ENCODE peak calls at places on chromosomes 1 and 21, in four cellular contexts. N is small intestine, A is upper lobe of right lung, Z is aorta. V is an unnamed sample.

GRCh38 chr1:240338837-240339236 is 247.2 kb downstream of the FMN2 start:
- DNase-seq in Z (no peak), A (no peak), N (no peak), V (no peak)

GRCh38 chr1:35564884-35565741 is 7.5 kb downstream of the NCDN start:
- DNase-seq in Z (no peak), N (no peak), A (peak; percentile 53), V (no peak)

GRCh38 chr1:47942238-47942629 is 55.0 kb downstream of the TRABD2B start:
- DNase-seq in N (no peak), Z (no peak), A (no peak), V (peak; percentile 52)

GRCh38 chr1:23421752-23422312 is 2.7 kb downstream of the TCEA3 start:
- DNase-seq in A (no peak), Z (no peak), N (peak; percentile 57), V (no peak)

GRCh38 chr1:175367896-175368295 is 175.3 kb upstream of the KIAA0040 start:
- DNase-seq in Z (no peak), A (no peak), N (no peak), V (no peak)

GRCh38 chr1:241640867-241641542 is 836 bp upstream of the CHML start:
- DNase-seq in A (no peak), N (peak; percentile 37), Z (no peak), V (no peak)

GRCh38 chr1:44714944-44715571 is 15.9 kb downstream of the RNU5D-1 start:
- DNase-seq in N (peak; percentile 82), A (no peak), Z (peak; percentile 67), V (no peak)

GRCh38 chr1:168386949-168387586 is 106.4 kb downstream of the TBX19 start:
- DNase-seq in N (peak; percentile 41), A (peak; percentile 85), Z (peak; percentile 56), V (peak; percentile 37)

GRCh38 chr21:31741116-31741515 is 9.2 kb upstream of the SCAF4 start:
- DNase-seq in N (no peak), A (no peak), Z (no peak), V (no peak)

GRCh38 chr1:208595745-208596144 is 351.6 kb upstream of the PLXNA2 start:
- DNase-seq in A (no peak), N (no peak), Z (no peak), V (no peak)

GRCh38 chr1:19775831-19776230 is 23.9 kb downstream of the TMCO4 start:
- DNase-seq in A (no peak), Z (no peak), N (no peak), V (no peak)

GRCh38 chr1:40315795-40316594 is 1.1 kb downstream of the COL9A2 start:
- DNase-seq in A (no peak), Z (no peak), N (peak; percentile 13), V (no peak)

GRCh38 chr21:25569084-25569483 is 38.2 kb downstream of the MRPL39 start:
- DNase-seq in Z (no peak), N (no peak), A (no peak), V (no peak)

GRCh38 chr1:206442101-206442500 is 28.2 kb upstream of the IKBKE start:
- DNase-seq in A (no peak), N (no peak), Z (no peak), V (peak; percentile 23)

GRCh38 chr1:201307239-201307638 is 23.9 kb downstream of the PKP1 start:
- DNase-seq in A (no peak), Z (no peak), N (no peak), V (no peak)

GRCh38 chr1:192697771-192698170 is 61.8 kb downstream of the RGS13 start:
- DNase-seq in N (no peak), Z (no peak), A (no peak), V (no peak)

GRCh38 chr21:45555557-45556301 is 13.5 kb upstream of the SLC19A1 start:
- DNase-seq in Z (peak; percentile 90), N (peak; percentile 81), A (peak; percentile 88), V (no peak)

GRCh38 chr1:165807613-165808012 is 19.8 kb upstream of the UCK2 start:
- DNase-seq in N (no peak), A (no peak), Z (no peak), V (no peak)

GRCh38 chr1:177871633-177872562 is 98.0 kb downstream of the SEC16B start:
- DNase-seq in N (no peak), A (no peak), Z (no peak), V (no peak)

GRCh38 chr1:236371083-236371482 is 23.0 kb upstream of the EDARADD start:
- DNase-seq in N (no peak), Z (no peak), A (no peak), V (no peak)

GRCh38 chr1:54379481-54380284 is 26.5 kb downstream of the SSBP3 start:
- DNase-seq in Z (no peak), A (peak; percentile 64), N (no peak), V (no peak)

GRCh38 chr1:34547043-34547674 is 207.7 kb upstream of the GJB5 start:
- DNase-seq in A (no peak), N (no peak), Z (no peak), V (no peak)

GRCh38 chr1:184362876-184363275 is 24.0 kb upstream of the C1orf21 start:
- DNase-seq in Z (no peak), A (no peak), N (peak; percentile 89), V (no peak)

GRCh38 chr1:97791251-97791650 is 129.6 kb downstream of the DPYD start:
- DNase-seq in A (no peak), Z (no peak), N (peak; percentile 17), V (no peak)

GRCh38 chr1:108645479-108646184 is 15.3 kb downstream of the HENMT1 start:
- DNase-seq in Z (no peak), N (peak; percentile 9), A (no peak), V (no peak)

GRCh38 chr1:214002472-214002871 is 14.7 kb downstream of the PROX1 start:
- DNase-seq in A (no peak), Z (no peak), N (peak; percentile 29), V (peak; percentile 18)

GRCh38 chr1:176656257-176656995 is 193.5 kb downstream of the PAPPA2 start:
- DNase-seq in A (no peak), Z (no peak), N (no peak), V (peak; percentile 63)

GRCh38 chr21:25999935-26000582 is 170.5 kb downstream of the APP start:
- DNase-seq in N (peak; percentile 68), Z (no peak), A (no peak), V (no peak)

GRCh38 chr1:115496904-115497527 is 144.8 kb upstream of the VANGL1 start:
- DNase-seq in Z (no peak), N (no peak), A (no peak), V (peak; percentile 77)

GRCh38 chr1:101460709-101461108 is 223.9 kb downstream of the S1PR1 start:
- DNase-seq in Z (no peak), N (no peak), A (no peak), V (no peak)

GRCh38 chr1:240797050-240797449 is 185.1 kb upstream of the GREM2 start:
- DNase-seq in N (peak; percentile 18), A (no peak), Z (no peak), V (peak; percentile 39)

GRCh38 chr1:56390540-56390867 is 188.9 kb downstream of the PLPP3 start:
- DNase-seq in A (no peak), N (no peak), Z (no peak), V (no peak)

GRCh38 chr1:84620720-84621313 is 46.6 kb upstream of the CTBS start:
- DNase-seq in N (peak; percentile 77), Z (peak; percentile 85), A (peak; percentile 89), V (no peak)

GRCh38 chr1:84619383-84620093 is 45.3 kb upstream of the CTBS start:
- DNase-seq in Z (no peak), N (peak; percentile 38), A (no peak), V (peak; percentile 72)

GRCh38 chr1:84624876-84625275 is 50.6 kb upstream of the CTBS start:
- DNase-seq in N (no peak), A (no peak), Z (no peak), V (no peak)

GRCh38 chr1:84617349-84617748 is 43.1 kb upstream of the CTBS start:
- DNase-seq in Z (no peak), N (no peak), A (no peak), V (no peak)

GRCh38 chr1:84621553-84621952 is 47.3 kb upstream of the CTBS start:
- DNase-seq in N (no peak), A (no peak), Z (no peak), V (no peak)
- H3K27me3 ChIP-seq in N (no peaks in the 10 kb centered on the region), A (no peaks in the 10 kb centered on the region), Z (no peaks in the 10 kb centered on the region), V (no peaks in the 10 kb centered on the region)

GRCh38 chr1:24702511-24703293 is 42.5 kb upstream of the CLIC4 start:
- DNase-seq in A (no peak), Z (no peak), N (no peak), V (no peak)

GRCh38 chr1:24708938-24709337 is 36.3 kb upstream of the CLIC4 start:
- DNase-seq in Z (no peak), N (no peak), A (no peak), V (no peak)

GRCh38 chr1:24704411-24705259 is 40.6 kb upstream of the CLIC4 start:
- DNase-seq in N (no peak), Z (no peak), A (no peak), V (peak; percentile 86)

GRCh38 chr1:24707659-24708058 is 37.6 kb upstream of the CLIC4 start:
- DNase-seq in Z (no peak), A (no peak), N (no peak), V (no peak)

DNA sequence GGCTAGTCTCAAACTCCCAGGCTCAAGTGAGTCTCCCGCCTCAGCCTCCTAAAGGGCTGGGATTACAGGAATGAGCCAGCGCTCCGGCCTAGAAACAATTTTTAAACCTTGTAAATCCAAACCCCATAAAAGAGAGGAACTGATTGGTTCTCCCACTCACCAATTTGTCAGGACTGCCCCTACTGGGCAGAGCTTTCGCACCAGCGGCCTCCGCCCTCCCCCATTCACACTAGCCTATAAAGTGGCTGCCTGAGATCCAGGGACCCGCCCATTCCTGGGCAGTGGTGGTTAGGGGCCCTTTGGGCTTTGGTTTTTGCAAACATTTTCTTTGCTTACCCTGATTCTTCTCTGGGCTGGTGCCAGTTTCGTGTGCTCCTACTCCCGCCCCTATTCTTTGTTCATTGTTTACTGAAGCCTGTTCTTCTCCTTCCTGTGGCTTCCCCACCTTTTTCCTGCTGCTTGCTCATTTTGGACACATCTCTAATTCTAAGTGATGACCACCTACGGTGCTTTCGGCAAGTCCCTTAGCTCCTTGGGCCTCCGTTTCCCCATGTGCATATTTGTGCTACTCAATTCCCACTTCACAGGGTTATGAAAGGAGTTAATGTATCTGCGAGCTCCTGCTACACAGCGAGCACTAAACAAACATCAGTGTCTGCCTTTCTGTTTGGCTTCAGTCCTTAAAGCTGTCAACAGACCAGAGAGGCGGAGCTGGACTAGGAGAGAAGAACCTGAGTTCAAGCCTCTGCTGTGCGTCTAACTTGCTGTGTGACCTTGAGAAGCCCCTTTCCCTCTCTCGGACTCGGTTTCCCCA is 39.8 kb upstream of the CLIC4 start:
- DNase-seq in Z (peak; percentile 87), N (peak; percentile 68), A (peak; percentile 88), V (no peak)
- H3K4me3 ChIP-seq in Z (no peak overlapping the region), N (no peak overlapping the region), A (peak overlapping the region; percentile 32), V (no peak overlapping the region)

GRCh38 chr1:215958836-215959235 is 391.7 kb downstream of the KCTD3 start:
- DNase-seq in N (no peak), Z (no peak), A (no peak), V (no peak)

GRCh38 chr1:215957692-215958091 is 390.6 kb downstream of the KCTD3 start:
- DNase-seq in N (no peak), A (no peak), Z (no peak), V (peak; percentile 2)
- H3K27me3 ChIP-seq in N (no peaks in the 10 kb centered on the region), A (no peaks in the 10 kb centered on the region), Z (no peaks in the 10 kb centered on the region), V (no peaks in the 10 kb centered on the region)

DNA sequence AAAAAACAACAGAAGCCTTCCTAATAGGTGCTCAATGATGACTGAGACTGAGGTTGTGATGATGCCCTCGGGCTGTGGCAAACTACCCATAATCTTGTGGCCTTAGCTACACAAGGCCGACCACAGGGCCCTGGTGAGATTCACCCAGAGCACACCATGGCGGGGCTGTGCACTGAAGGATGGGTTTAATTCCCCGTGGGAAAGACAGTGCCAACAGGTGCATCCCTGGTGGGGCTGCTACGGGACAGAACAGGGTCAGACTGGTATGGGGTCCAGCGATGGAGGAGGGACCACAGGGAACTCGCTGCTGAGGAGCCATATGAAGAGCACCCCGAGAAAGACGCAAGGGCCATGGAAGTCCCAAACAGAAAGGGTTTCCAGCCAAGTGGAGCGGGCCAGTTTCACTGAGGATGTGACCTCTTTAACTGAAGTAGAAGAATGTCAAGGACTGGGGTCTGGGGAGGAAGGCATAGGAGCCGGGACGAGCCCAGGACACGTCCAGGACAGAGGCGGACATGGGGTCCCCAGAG is 21.3 kb downstream of the PRDM15 start:
- DNase-seq in N (no peak), A (peak; percentile 30), Z (no peak), V (no peak)
- H3K4me3 ChIP-seq in N (no peak overlapping the region), A (no peak overlapping the region), Z (no peak overlapping the region), V (no peak overlapping the region)